ENCODE peak calls at places on chromosomes 6 and 20, in six cellular contexts. A is HFFc6, T is psoas muscle, P is lower leg skin, M is upper lobe of right lung, L is D721Med. W is an unnamed sample.
A peak's percentile ranks its signal among the peaks of the same experiment; 100 is the strongest.

GRCh38 chr20:35238170-35238569 is 11.7 kb downstream of the MMP24 start:
- DNase-seq in A (no peak), T (no peak), P (no peak), M (no peak), L (no peak), W (no peak)

GRCh38 chr6:137832110-137832509 is 34.9 kb upstream of the TNFAIP3 start:
- DNase-seq in A (peak; percentile 81), T (no peak), P (no peak), M (no peak), L (no peak), W (no peak)

GRCh38 chr20:62622877-62623487 is 19.3 kb upstream of the SLCO4A1 start:
- DNase-seq in A (no peak), T (no peak), P (no peak), M (no peak), L (no peak), W (no peak)

GRCh38 chr20:23150304-23151007 is 64.3 kb upstream of the CD93 start:
- DNase-seq in A (no peak), T (no peak), P (peak; percentile 83), M (no peak), L (no peak), W (no peak)

GRCh38 chr6:5334341-5334740 is 73.0 kb downstream of the FARS2 start:
- DNase-seq in A (no peak), T (no peak), P (no peak), M (no peak), L (no peak), W (no peak)

GRCh38 chr6:32439708-32440214 is at the start of gene HLA-DRA:
- DNase-seq in A (peak; percentile 66), T (no peak), P (no peak), M (no peak), L (no peak), W (no peak)

GRCh38 chr6:42142118-42142835 is at the start of gene C6orf132:
- DNase-seq in A (peak; percentile 9), T (peak; percentile 30), P (peak; percentile 93), M (peak; percentile 92), L (no peak), W (no peak)

GRCh38 chr6:143838395-143838794 is 4.7 kb upstream of the LTV1 start:
- DNase-seq in A (no peak), T (no peak), P (no peak), M (no peak), L (no peak), W (no peak)

GRCh38 chr20:326645-327031 is 1.3 kb downstream of the SOX12 start:
- DNase-seq in A (no peak), T (peak; percentile 39), P (peak; percentile 90), M (peak; percentile 80), L (no peak), W (peak; percentile 17)

GRCh38 chr6:108562503-108562993 is 1.8 kb downstream of the FOXO3 start:
- DNase-seq in A (peak; percentile 66), T (peak; percentile 56), P (peak; percentile 92), M (peak; percentile 82), L (peak; percentile 71), W (no peak)

DNA sequence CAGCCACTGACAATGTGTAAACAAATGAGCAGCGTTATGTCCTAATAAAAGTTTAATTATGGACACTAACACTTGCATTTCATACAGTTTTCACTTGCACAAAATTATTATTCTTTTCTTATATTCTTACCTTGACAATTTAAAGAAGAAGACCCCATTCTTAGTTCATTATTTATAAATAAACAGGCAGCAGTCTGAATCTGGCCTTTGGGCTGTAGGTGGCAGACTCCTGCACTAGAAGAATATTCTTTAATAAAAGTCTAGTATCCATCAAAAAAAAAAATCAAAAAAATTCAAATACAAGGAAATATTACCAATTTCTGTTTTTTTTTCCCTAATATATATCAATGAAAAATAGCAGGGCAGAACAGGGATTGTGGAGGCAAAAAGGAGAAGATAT is 24.8 kb downstream of the PTCHD4 start:
- DNase-seq in A (no peak), T (no peak), P (no peak), M (no peak), L (no peak), W (no peak)
- TF ChIP-seq CTCF in A (peak; percentile 60), T (no peak), P (no peak), M (peak; percentile 11), L (no peak), W (no peak)

DNA sequence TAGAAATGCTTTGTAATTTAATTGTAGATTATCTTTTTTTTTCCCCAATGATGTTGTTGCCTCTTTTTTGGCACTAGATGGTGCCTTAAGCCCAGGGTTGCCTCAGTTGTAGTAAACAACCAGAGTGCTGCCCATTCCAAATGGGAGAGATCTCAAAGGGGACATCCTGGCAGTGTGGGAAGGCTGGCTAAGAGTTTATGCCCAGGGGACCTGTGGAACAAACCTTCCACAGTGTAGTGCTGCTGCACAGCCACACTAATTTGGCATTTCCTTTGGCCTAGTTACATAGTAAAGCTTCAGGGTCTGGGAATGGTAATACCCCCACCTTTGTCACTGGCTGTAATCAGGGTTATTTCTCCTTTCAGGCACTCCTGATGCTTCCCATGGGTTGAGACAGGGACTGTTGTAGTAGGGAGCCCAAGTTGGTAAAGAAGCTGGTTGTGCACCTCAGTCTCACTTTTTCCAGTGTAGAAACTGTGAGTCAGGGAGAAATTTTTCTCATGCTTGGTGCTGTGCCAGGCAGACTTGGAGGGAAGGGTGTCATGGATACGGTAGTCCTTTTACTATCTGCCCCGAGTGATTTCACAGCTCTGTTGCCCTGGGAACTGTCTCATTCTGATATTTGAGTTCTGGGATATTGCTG is 177.8 kb upstream of the ECI2 start:
- DNase-seq in A (peak; percentile 95), T (peak; percentile 35), P (peak; percentile 83), M (no peak), L (no peak), W (no peak)
- TF ChIP-seq CTCF in A (peak; percentile 79), T (peak; percentile 36), P (no peak), M (peak; percentile 53), L (no peak), W (no peak)

DNA sequence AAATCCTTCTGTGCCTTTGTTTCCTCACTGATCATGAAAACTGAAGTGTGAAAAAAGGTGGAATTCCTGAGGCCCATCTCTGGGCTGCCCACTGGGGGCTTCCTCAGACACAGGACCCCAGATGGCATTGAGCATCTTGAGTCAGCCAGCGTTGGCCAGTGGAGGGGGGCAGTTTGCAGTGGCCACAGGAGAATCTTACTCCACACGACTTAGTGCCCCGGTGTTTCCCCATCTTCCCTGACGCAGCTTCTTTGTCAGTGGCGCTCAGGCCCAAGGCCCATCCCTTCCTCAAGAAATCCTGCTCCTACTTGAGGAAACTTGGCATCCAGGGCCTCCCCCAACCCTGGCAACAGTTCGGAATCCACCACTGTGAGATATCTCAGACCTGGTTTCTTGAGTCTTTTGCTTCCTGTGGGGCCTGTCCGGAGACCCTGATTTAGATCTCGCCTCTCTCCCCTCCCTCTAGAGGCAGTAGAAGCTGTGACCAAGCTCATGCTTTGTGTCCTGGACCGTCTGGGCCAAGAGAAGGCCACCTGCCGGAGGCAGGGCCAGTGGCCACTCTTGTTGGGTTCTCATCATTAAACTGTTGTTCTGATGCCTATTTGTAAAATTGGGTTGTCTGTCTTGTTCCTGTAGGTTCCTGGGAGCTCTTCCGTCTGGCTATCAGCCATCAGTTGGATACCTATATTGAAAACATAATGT is 20.2 kb upstream of the DLGAP4 start:
- DNase-seq in A (no peak), T (no peak), P (peak; percentile 56), M (no peak), L (no peak), W (no peak)
- TF ChIP-seq CTCF in A (no peak), T (no peak), P (no peak), M (no peak), L (no peak), W (no peak)

DNA sequence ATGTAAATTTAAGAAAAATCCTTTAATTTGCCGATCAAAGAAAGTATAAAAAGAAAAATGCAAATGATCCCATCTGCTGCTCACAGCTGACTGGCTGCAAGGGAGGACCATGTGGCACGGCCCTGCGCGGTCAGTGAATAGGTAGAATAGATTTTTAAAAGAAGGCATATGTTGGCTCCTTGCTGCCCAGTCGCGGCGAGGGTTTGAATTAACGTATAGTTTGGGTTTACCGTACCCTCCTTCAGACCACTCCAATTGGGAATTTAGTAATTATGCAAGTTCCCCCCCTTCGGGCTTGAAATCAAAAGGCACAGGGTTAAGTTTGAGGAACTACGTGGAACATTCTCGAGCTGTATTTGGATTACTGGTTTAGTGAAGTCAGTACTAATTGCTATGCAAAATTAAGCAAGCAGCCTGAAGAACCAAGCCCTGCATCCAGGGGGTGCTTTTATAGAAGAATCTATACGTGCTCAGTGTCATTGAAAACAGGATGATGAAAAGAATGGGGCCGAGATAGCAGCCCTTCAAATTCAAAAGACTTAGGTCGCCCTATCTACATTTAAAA is 1.1 kb upstream of the BEND3 start:
- DNase-seq in A (no peak), T (peak; percentile 25), P (peak; percentile 79), M (peak; percentile 72), L (no peak), W (no peak)
- TF ChIP-seq CTCF in A (peak; percentile 39), T (peak; percentile 6), P (no peak), M (no peak), L (no peak), W (no peak)

W was measured in natural killer cell.